ENCODE peak calls at places on chromosomes 7 and 10, in eight cellular contexts. P, R, D, W, K, Y, H and S are unnamed samples.

GRCh38 chr10:12960431-12960898 is 41.0 kb downstream of the CCDC3 start:
- DNase-seq in P (no peak), R (no peak), D (no peak), W (no peak), K (no peak), Y (peak; percentile 62), H (peak; percentile 20), S (no peak)

GRCh38 chr10:73577788-73578187 is 13.4 kb downstream of the USP54 start:
- DNase-seq in P (no peak), R (no peak), D (peak; percentile 72), W (no peak), K (peak; percentile 95), Y (peak; percentile 70), H (peak; percentile 69), S (no peak)

GRCh38 chr10:29712108-29712507 is 77.3 kb upstream of the SVIL start:
- DNase-seq in P (no peak), R (peak; percentile 59), D (no peak), W (no peak), K (no peak), Y (peak; percentile 81), H (no peak), S (no peak)

GRCh38 chr10:117547301-117548153 is 5.0 kb downstream of the EMX2 start:
- DNase-seq in P (no peak), R (no peak), D (no peak), W (no peak), K (no peak), Y (no peak), H (no peak), S (no peak)

GRCh38 chr7:139797607-139798006 is 19.8 kb upstream of the HIPK2 start:
- DNase-seq in P (no peak), R (no peak), D (no peak), W (no peak), K (no peak), Y (no peak), H (no peak), S (no peak)

GRCh38 chr7:4744391-4745264 is 30.8 kb upstream of the AP5Z1 start:
- DNase-seq in P (peak; percentile 84), R (peak; percentile 98), D (peak; percentile 99), W (peak; percentile 98), K (peak; percentile 99), Y (peak; percentile 100), H (peak; percentile 100), S (peak; percentile 100)

GRCh38 chr7:98400538-98401427 is at the start of gene BAIAP2L1:
- DNase-seq in P (peak; percentile 97), R (peak; percentile 80), D (peak; percentile 29), W (peak; percentile 97), K (peak; percentile 67), Y (peak; percentile 66), H (peak; percentile 67), S (peak; percentile 47)

GRCh38 chr10:104642311-104643022 is 1.4 kb downstream of the SORCS3 start:
- DNase-seq in P (no peak), R (peak; percentile 54), D (peak; percentile 17), W (no peak), K (no peak), Y (no peak), H (no peak), S (peak; percentile 49)

GRCh38 chr7:112708236-112708635 is 82.0 kb downstream of the TMEM168 start:
- DNase-seq in P (no peak), R (no peak), D (no peak), W (no peak), K (no peak), Y (no peak), H (no peak), S (no peak)

GRCh38 chr7:32093415-32094408 is 23.5 kb upstream of the PDE1C start:
- DNase-seq in P (no peak), R (no peak), D (peak; percentile 17), W (peak; percentile 45), K (no peak), Y (peak; percentile 93), H (peak; percentile 99), S (peak; percentile 14)

GRCh38 chr10:99859585-99859984 is 77.1 kb downstream of the ABCC2 start:
- DNase-seq in P (no peak), R (peak; percentile 29), D (no peak), W (no peak), K (no peak), Y (no peak), H (no peak), S (peak; percentile 33)

GRCh38 chr7:41033526-41033925 is 669.4 kb downstream of the INHBA start:
- DNase-seq in P (no peak), R (no peak), D (peak; percentile 53), W (no peak), K (no peak), Y (no peak), H (no peak), S (no peak)

GRCh38 chr7:148914208-148914777 is 30.2 kb upstream of the EZH2 start:
- DNase-seq in P (peak; percentile 49), R (no peak), D (peak; percentile 70), W (peak; percentile 43), K (no peak), Y (peak; percentile 64), H (peak; percentile 57), S (no peak)

GRCh38 chr7:92614586-92615237 is 24.5 kb upstream of the FAM133B start:
- DNase-seq in P (no peak), R (peak; percentile 37), D (peak; percentile 34), W (no peak), K (no peak), Y (peak; percentile 75), H (peak; percentile 58), S (peak; percentile 66)

GRCh38 chr7:156510966-156511365 is 129.6 kb upstream of the RNF32 start:
- DNase-seq in P (no peak), R (no peak), D (no peak), W (no peak), K (no peak), Y (no peak), H (no peak), S (no peak)

GRCh38 chr7:127415060-127415742 is 22.7 kb upstream of the ZNF800 start:
- DNase-seq in P (no peak), R (no peak), D (no peak), W (no peak), K (no peak), Y (no peak), H (no peak), S (no peak)

GRCh38 chr7:127413326-127413725 is 20.8 kb upstream of the ZNF800 start:
- DNase-seq in P (no peak), R (no peak), D (no peak), W (no peak), K (no peak), Y (no peak), H (no peak), S (no peak)

GRCh38 chr7:127404282-127405049 is 12.0 kb upstream of the ZNF800 start:
- DNase-seq in P (no peak), R (no peak), D (no peak), W (no peak), K (no peak), Y (peak; percentile 19), H (no peak), S (no peak)

GRCh38 chr7:127413962-127414361 is 21.5 kb upstream of the ZNF800 start:
- DNase-seq in P (no peak), R (no peak), D (no peak), W (no peak), K (no peak), Y (no peak), H (no peak), S (no peak)

DNA sequence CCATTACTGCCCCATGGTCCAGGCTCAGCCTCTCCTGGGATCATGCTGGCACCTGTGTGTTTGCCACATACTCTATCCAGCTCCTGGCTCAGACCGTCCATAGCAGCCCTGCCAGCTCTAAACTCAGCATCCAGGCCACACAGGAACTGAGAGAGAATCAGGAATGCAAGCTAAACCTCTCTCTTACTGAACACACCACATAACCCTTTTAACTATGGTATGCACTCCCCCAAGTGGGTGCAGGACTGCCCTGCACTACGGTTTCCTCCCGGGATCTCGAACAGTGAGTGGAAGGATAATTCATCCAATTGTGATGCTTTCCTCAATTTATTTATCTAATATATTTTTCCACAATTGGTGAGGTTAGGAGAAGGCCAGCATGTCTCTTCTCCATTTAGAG is 17.1 kb upstream of the ZNF800 start:
- DNase-seq in P (no peak), R (no peak), D (no peak), W (no peak), K (no peak), Y (no peak), H (peak; percentile 24), S (no peak)
- TF ChIP-seq CTCF in P (peak; percentile 8), R (peak; percentile 41), D (no peak), W (no peak), K (no peak), Y (peak; percentile 13), H (peak; percentile 28), S (no peak)

GRCh38 chr7:159030490-159031134 is 114.1 kb downstream of the VIPR2 start:
- DNase-seq in P (peak; percentile 54), R (peak; percentile 79), D (peak; percentile 15), W (peak; percentile 4), K (peak; percentile 83), Y (peak; percentile 16), H (peak; percentile 21), S (no peak)
- TF ChIP-seq CTCF in P (peak; percentile 3), R (peak; percentile 33), D (no peak), W (no peak), K (peak; percentile 34), Y (no peak), H (no peak), S (no peak)

DNA sequence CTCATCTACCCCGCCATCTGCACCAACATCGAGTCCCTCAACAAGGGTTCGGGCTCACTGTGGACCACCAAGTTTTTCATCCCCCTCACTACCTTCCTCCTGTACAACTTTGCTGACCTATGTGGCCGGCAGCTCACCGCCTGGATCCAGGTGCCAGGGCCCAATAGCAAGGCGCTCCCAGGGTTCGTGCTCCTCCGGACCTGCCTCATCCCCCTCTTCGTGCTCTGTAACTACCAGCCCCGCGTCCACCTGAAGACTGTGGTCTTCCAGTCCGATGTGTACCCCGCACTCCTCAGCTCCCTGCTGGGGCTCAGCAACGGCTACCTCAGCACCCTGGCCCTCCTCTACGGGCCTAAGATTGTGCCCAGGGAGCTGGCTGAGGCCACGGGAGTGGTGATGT is 34.6 kb upstream of the CDH23 start:
- DNase-seq in P (no peak), R (no peak), D (no peak), W (no peak), K (no peak), Y (no peak), H (no peak), S (no peak)
- TF ChIP-seq CTCF in P (no peak), R (no peak), D (no peak), W (no peak), K (no peak), Y (no peak), H (no peak), S (no peak)

DNA sequence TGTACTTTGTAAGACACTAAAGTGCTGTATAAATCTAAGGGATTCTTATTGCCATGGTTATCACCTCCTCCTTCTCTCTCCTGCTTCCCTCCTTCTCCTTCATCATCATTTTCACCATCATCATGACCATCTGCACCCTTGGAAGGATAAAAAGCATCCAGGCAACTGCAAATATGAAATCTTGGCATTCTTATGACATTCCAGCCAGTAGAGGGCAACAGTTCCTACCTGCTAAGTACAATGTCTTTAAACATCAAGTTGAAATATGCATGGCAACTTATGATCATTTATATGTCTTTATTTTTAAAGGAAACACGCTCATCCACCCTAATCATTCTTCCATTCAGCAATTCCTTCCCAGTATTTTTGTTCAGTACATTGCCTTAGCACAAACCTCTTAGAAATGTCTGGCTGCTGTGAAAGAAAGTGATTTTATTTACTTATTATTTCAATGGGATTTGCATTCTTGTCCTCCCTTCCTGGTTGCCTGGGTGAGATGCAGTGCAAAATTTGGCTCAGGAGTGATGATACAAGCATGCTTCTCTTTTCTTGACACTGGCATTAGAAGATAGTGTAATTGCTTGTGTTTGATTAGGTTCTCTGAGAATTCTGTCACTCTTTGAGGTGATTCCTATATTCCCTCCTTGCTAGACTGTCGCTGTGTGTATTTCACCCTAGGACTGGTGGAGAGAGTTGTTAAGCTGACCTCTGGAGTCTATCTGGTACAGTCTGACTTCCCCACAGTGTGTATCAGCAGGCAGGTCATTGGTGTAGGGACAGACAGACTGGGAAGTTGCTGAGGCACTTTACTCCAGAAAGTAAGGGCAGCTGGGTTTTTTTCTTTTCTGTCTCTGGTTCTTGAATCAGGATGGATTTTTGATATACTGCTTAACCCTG is 188.5 kb upstream of the BMPER start:
- DNase-seq in P (no peak), R (no peak), D (peak; percentile 73), W (peak; percentile 30), K (no peak), Y (peak; percentile 71), H (peak; percentile 82), S (peak; percentile 33)
- TF ChIP-seq CTCF in P (peak; percentile 37), R (peak; percentile 80), D (peak; percentile 76), W (peak; percentile 79), K (peak; percentile 12), Y (peak; percentile 67), H (peak; percentile 63), S (peak; percentile 55)